ENCODE peak calls at places on chromosome 10, in six cellular contexts. M is effector memory CD4-positive, alpha-beta T cell; G is body of pancreas; C is thoracic aorta; S is astrocyte; K is HAP-1. Q is an unnamed sample.

GRCh38 chr10:109964318-109964717 is 41.0 kb upstream of the XPNPEP1 start:
- DNase-seq in G (no peak), S (no peak), C (no peak), K (no peak), M (no peak), Q (no peak)

GRCh38 chr10:101095550-101096213 is 33.9 kb downstream of the KAZALD1 start:
- DNase-seq in K (peak; percentile 93), G (peak; percentile 82), S (peak; percentile 17), C (no peak), M (peak; percentile 44), Q (peak; percentile 77)

GRCh38 chr10:86195521-86195920 is 171.1 kb downstream of the GRID1 start:
- DNase-seq in G (no peak), S (no peak), C (no peak), M (no peak), K (no peak), Q (no peak)

GRCh38 chr10:112304460-112304859 is 21.3 kb downstream of the TECTB start:
- DNase-seq in G (no peak), S (no peak), K (no peak), C (no peak), M (no peak), Q (peak; percentile 36)

GRCh38 chr10:78751716-78752115 is 317.1 kb upstream of the ZMIZ1 start:
- DNase-seq in K (no peak), G (no peak), M (no peak), C (no peak), S (no peak), Q (no peak)

GRCh38 chr10:128551475-128551874 is 425.3 kb upstream of the MKI67 start:
- DNase-seq in K (no peak), M (no peak), G (no peak), S (no peak), C (no peak), Q (no peak)

GRCh38 chr10:101671453-101671852 is 23.5 kb downstream of the FBXW4 start:
- DNase-seq in G (no peak), C (no peak), K (no peak), S (no peak), M (no peak), Q (no peak)

GRCh38 chr10:48931188-48931587 is 8.5 kb downstream of the LRRC18 start:
- DNase-seq in S (no peak), C (no peak), G (no peak), K (no peak), M (no peak), Q (no peak)

GRCh38 chr10:110651044-110651958 is 7.2 kb downstream of the RBM20 start:
- DNase-seq in K (no peak), C (no peak), M (no peak), G (no peak), S (peak; percentile 90), Q (peak; percentile 61)

GRCh38 chr10:37240223-37240622 is 114.8 kb downstream of the ANKRD30A start:
- DNase-seq in K (no peak), G (no peak), S (no peak), M (no peak), C (no peak), Q (no peak)

GRCh38 chr10:110547139-110547761 is 20.2 kb upstream of the SMC3 start:
- DNase-seq in M (no peak), K (no peak), S (peak; percentile 45), G (no peak), C (no peak), Q (peak; percentile 92)

GRCh38 chr10:132408367-132408781 is 11.4 kb downstream of the PWWP2B start:
- DNase-seq in K (no peak), S (no peak), M (no peak), C (no peak), G (peak; percentile 58), Q (no peak)

GRCh38 chr10:58486821-58487220 is 25.9 kb upstream of the BICC1 start:
- DNase-seq in M (no peak), K (no peak), C (no peak), G (no peak), S (peak; percentile 68), Q (no peak)

GRCh38 chr10:35194471-35194870 is 67.8 kb downstream of the CREM start:
- DNase-seq in S (peak; percentile 43), G (no peak), K (no peak), C (no peak), M (no peak), Q (no peak)
- H3K4me1 ChIP-seq in S (peaks cover 5% of the 10 kb centered on the region), G (peaks cover 12% of the 10 kb centered on the region), K (peaks cover 9% of the 10 kb centered on the region), C (peaks cover 10% of the 10 kb centered on the region), M (no peaks in the 10 kb centered on the region), Q (peaks cover 6% of the 10 kb centered on the region)

DNA sequence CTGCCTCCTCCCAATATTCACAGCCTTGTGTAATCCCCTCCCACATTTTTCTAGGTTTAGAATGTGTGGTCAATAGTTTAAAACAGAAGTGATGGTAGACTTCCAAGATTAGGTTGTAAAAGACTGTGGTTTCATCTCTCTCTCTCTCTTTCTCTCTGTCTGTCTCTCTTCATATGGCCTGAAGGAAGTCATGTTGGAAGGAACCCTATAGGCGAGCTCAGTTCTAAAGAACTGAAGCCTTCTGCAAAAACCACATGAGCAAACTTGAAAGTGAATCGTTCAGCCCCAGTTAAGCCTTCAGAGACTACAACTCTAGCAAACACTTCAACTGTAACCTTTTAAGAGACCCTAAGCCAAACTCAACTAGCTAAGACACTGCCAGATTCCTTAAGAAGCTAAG is 707.6 kb upstream of the LRRTM3 start:
- DNase-seq in S (no peak), G (no peak), M (no peak), C (no peak), K (no peak), Q (no peak)
- H3K36me3 ChIP-seq in S (no peaks in the 10 kb centered on the region), G (no peaks in the 10 kb centered on the region), M (no peaks in the 10 kb centered on the region), C (no peaks in the 10 kb centered on the region), K (no peaks in the 10 kb centered on the region), Q (no peaks in the 10 kb centered on the region)

GRCh38 chr10:11261687-11262086 is 244.0 kb downstream of the CELF2 start:
- DNase-seq in G (peak; percentile 79), S (no peak), C (no peak), M (no peak), K (no peak), Q (no peak)
- H3K4me3 ChIP-seq in G (no peak overlapping the region), S (no peak overlapping the region), C (no peak overlapping the region), M (no peak overlapping the region), K (no peak overlapping the region), Q (no peak overlapping the region)

DNA sequence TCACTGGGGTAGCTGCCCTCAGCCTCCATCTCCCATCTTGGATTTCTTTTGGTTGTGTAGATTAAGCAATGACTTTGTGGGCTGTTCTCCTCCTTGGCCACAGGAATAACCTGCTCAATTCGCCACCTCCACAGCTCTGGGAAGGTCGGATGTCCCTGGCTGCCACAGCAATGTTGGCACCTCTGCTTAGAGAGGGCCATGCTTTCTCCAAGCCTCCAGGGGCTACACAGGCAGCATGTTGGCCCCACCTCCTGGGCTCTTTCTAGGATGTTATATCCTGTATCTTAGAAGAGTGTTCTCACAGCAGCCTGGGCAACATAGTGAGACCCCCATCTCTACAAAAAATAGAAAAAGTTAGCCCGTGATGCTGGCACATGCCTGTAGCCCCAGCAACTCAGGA is 35.4 kb upstream of the FXYD4 start:
- DNase-seq in G (no peak), S (no peak), K (no peak), M (no peak), C (no peak), Q (no peak)
- H3K4me1 ChIP-seq in G (peaks cover 10% of the 10 kb centered on the region), S (no peaks in the 10 kb centered on the region), K (peaks cover 31% of the 10 kb centered on the region), M (peaks cover 15% of the 10 kb centered on the region), C (no peaks in the 10 kb centered on the region), Q (no peaks in the 10 kb centered on the region)